ENCODE peak calls at places on chromosomes 13 and 19, in eight cellular contexts. B is ovary, X is Peyer's patch, J is GM23248, D is lower lobe of right lung, G is tibial nerve, S is thoracic aorta, Q is lung. Y is an unnamed sample. For H3K4me1, the result is how much of the 10 kb centered on the place peaks cover.

GRCh38 chr19:5967994-5968430 is 9.9 kb downstream of the RANBP3 start:
- DNase-seq in X (peak), D (peak), G (peak), S (no peak), B (peak), Q (peak), J (peak), Y (peak)

GRCh38 chr19:8459095-8459494 is 14.3 kb downstream of the HNRNPM start:
- DNase-seq in S (no peak), D (no peak), B (no peak), G (no peak), X (no peak), Q (no peak), J (no peak), Y (no peak)

GRCh38 chr13:33678084-33678483 is 139.9 kb upstream of the RFC3 start:
- DNase-seq in D (no peak), G (no peak), Q (no peak), B (no peak), S (no peak), X (no peak), J (no peak), Y (no peak)

GRCh38 chr19:58361900-58362271 is 665 bp downstream of the ZNF497 start:
- DNase-seq in D (peak), B (no peak), Q (peak), X (peak), G (no peak), S (no peak), J (no peak), Y (peak)

GRCh38 chr19:15062036-15062435 is 12.8 kb downstream of the CASP14 start:
- DNase-seq in B (no peak), Q (no peak), J (no peak), G (no peak), X (no peak), D (no peak), S (no peak), Y (no peak)

GRCh38 chr19:10111405-10111811 is at the start of gene P2RY11:
- DNase-seq in D (peak), S (no peak), X (peak), J (no peak), B (no peak), G (no peak), Q (no peak), Y (peak)

GRCh38 chr19:13103961-13104847 is 1.5 kb upstream of the LYL1 start:
- DNase-seq in D (peak), B (peak), G (no peak), S (no peak), J (peak), Q (peak), X (peak), Y (peak)

GRCh38 chr19:50651174-50651573 is 1.9 kb downstream of the C19orf81 start:
- DNase-seq in B (no peak), Q (no peak), D (no peak), S (no peak), J (no peak), G (no peak), X (no peak), Y (no peak)

GRCh38 chr13:33536639-33537425 is 251.3 kb upstream of the STARD13 start:
- DNase-seq in Q (no peak), B (no peak), D (no peak), J (peak), S (no peak), X (no peak), G (no peak), Y (no peak)

GRCh38 chr19:8363803-8364771 is at the start of gene ANGPTL4:
- DNase-seq in S (peak), G (peak), J (peak), B (peak), Q (peak), X (peak), D (peak), Y (peak)

GRCh38 chr13:97574926-97575325 is 141.0 kb downstream of the RAP2A start:
- DNase-seq in G (no peak), S (no peak), D (no peak), B (no peak), X (peak), J (peak), Q (no peak), Y (peak)

GRCh38 chr13:100473087-100473486 is 115.5 kb downstream of the GGACT start:
- DNase-seq in J (no peak), Q (no peak), G (no peak), X (no peak), D (no peak), B (no peak), S (no peak), Y (no peak)

GRCh38 chr19:4390862-4391693 is 9.3 kb downstream of the SH3GL1 start:
- DNase-seq in G (no peak), J (peak), D (no peak), B (no peak), Q (no peak), S (no peak), X (peak), Y (peak)

GRCh38 chr13:104315606-104316005 is 1249.4 kb upstream of the SLC10A2 start:
- DNase-seq in G (no peak), X (no peak), J (peak), S (no peak), D (no peak), B (no peak), Q (no peak), Y (no peak)

GRCh38 chr13:95300625-95301134 is 571 bp downstream of the ABCC4 start:
- DNase-seq in X (peak), J (peak), Q (peak), B (peak), D (peak), G (no peak), S (no peak), Y (peak)

GRCh38 chr19:2405256-2405655 is 22.1 kb downstream of the TIMM13 start:
- DNase-seq in X (no peak), J (no peak), S (no peak), D (no peak), Q (no peak), B (no peak), G (no peak), Y (no peak)

GRCh38 chr19:13838943-13839192 is 38.1 kb upstream of the NANOS3 start:
- DNase-seq in S (peak), Q (no peak), D (peak), B (no peak), J (no peak), G (no peak), X (no peak), Y (no peak)

GRCh38 chr13:85755123-85755522 is 44.1 kb downstream of the SLITRK6 start:
- DNase-seq in G (no peak), S (no peak), B (no peak), D (no peak), X (no peak), J (no peak), Q (no peak), Y (no peak)

GRCh38 chr13:59609421-59609820 is 554.3 kb downstream of the DIAPH3 start:
- DNase-seq in X (no peak), D (no peak), Q (no peak), G (no peak), S (no peak), J (no peak), B (no peak), Y (no peak)

GRCh38 chr13:48493851-48494250 is 39.0 kb downstream of the RCBTB2 start:
- DNase-seq in X (no peak), J (peak), D (no peak), Q (no peak), B (no peak), G (no peak), S (no peak), Y (no peak)

GRCh38 chr19:51002542-51003311 is 1.3 kb upstream of the KLK8 start:
- DNase-seq in J (peak), G (peak), D (no peak), B (no peak), X (no peak), S (no peak), Q (no peak), Y (no peak)

GRCh38 chr19:32421589-32422361 is 16.2 kb downstream of the DPY19L3 start:
- DNase-seq in X (no peak), G (no peak), B (no peak), D (peak), Q (no peak), J (no peak), S (no peak), Y (no peak)

GRCh38 chr19:29966594-29967249 is 24.7 kb downstream of the URI1 start:
- DNase-seq in D (no peak), G (no peak), B (no peak), Q (no peak), S (no peak), J (peak), X (no peak), Y (no peak)

GRCh38 chr13:42394361-42395065 is 122.6 kb downstream of the AKAP11 start:
- DNase-seq in D (no peak), G (no peak), X (no peak), Q (no peak), J (no peak), B (no peak), S (no peak), Y (no peak)

GRCh38 chr13:30615851-30616311 is 1.8 kb upstream of the USPL1 start:
- DNase-seq in J (peak), X (no peak), B (no peak), Q (no peak), D (no peak), G (no peak), S (no peak), Y (no peak)

GRCh38 chr13:38202730-38203129 is 146.9 kb upstream of the UFM1 start:
- DNase-seq in Q (no peak), J (peak), S (no peak), D (no peak), G (no peak), B (no peak), X (no peak), Y (no peak)

GRCh38 chr19:47713046-47714021 is at the start of gene EHD2:
- DNase-seq in S (no peak), G (peak), X (peak), Q (peak), D (peak), J (peak), B (peak), Y (peak)

GRCh38 chr19:33124207-33125098 is 7.5 kb upstream of the WDR88 start:
- DNase-seq in S (no peak), J (no peak), X (no peak), Q (no peak), D (no peak), B (no peak), G (no peak), Y (no peak)

GRCh38 chr19:33344210-33344609 is 29.3 kb upstream of the CEBPG start:
- DNase-seq in S (no peak), J (peak), G (no peak), D (no peak), Q (no peak), X (no peak), B (no peak), Y (no peak)

GRCh38 chr13:100234006-100234405 is 145.1 kb downstream of the PCCA start:
- DNase-seq in G (no peak), J (no peak), S (no peak), D (no peak), B (no peak), Q (no peak), X (no peak), Y (no peak)

GRCh38 chr13:87671031-87671823 is at the start of gene SLITRK5:
- DNase-seq in Q (peak), G (peak), D (peak), B (peak), S (no peak), J (peak), X (peak), Y (peak)

GRCh38 chr13:23985846-23986245 is 88.5 kb upstream of the C1QTNF9B start:
- DNase-seq in X (no peak), D (no peak), B (no peak), J (no peak), Q (no peak), G (no peak), S (no peak), Y (no peak)

GRCh38 chr19:45075215-45076028 is 856 bp downstream of the ZNF296 start:
- DNase-seq in D (peak), X (peak), J (peak), Q (peak), S (no peak), G (no peak), B (no peak), Y (peak)

GRCh38 chr19:5114713-5115112 is 145.8 kb downstream of the KDM4B start:
- DNase-seq in G (no peak), B (no peak), J (no peak), Q (no peak), S (no peak), X (no peak), D (no peak), Y (no peak)

GRCh38 chr19:45676851-45677263 is 8.8 kb downstream of the GIPR start:
- DNase-seq in D (peak), S (no peak), G (no peak), J (no peak), B (no peak), Q (peak), X (peak), Y (no peak)

GRCh38 chr19:11949201-11949600 is 15.6 kb upstream of the ZNF763 start:
- DNase-seq in B (no peak), X (no peak), Q (no peak), G (no peak), D (no peak), J (peak), S (no peak), Y (no peak)

DNA sequence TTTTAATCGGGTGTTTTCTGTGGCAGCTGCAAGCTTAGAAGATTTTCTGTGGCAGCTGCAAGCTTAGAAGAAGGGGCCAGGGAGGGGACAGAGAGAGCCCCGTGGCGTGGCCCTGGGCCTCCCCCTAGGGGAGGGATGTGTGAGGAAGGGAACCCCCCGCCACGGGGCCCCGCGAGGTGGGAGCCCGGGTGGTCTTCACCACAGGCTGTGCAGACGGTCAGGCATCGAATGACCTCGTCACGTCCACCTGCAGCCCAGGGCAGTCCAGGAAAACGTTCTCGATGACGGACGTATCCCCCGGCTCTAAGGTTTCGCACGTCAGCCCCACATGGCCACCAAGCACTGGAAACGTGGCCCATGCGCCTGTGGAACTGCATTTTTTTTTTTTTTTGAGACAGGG is 8.6 kb downstream of the POLR2E start:
- DNase-seq in X (no peak), Q (no peak), D (no peak), J (no peak), B (no peak), G (no peak), S (no peak), Y (no peak)
- H3K4me1 ChIP-seq in X (under half), Q (under half), D (under half), J (under half), B (under half), G (half or more), S (under half), Y (under half)

GRCh38 chr19:41412953-41413352 is 14.2 kb downstream of the B3GNT8 start:
- DNase-seq in D (no peak), J (no peak), Q (no peak), S (no peak), X (no peak), G (no peak), B (no peak), Y (no peak)

GRCh38 chr19:41416194-41416674 is 10.9 kb downstream of the B3GNT8 start:
- DNase-seq in D (peak), J (no peak), B (no peak), X (peak), G (no peak), Q (peak), S (no peak), Y (no peak)

GRCh38 chr19:41411682-41412265 is 14.2 kb downstream of the BCKDHA start:
- DNase-seq in G (no peak), S (no peak), J (no peak), Q (no peak), D (no peak), X (no peak), B (no peak), Y (peak)

GRCh38 chr19:41413947-41414346 is 13.2 kb downstream of the B3GNT8 start:
- DNase-seq in Q (no peak), D (peak), B (no peak), G (no peak), X (no peak), J (no peak), S (no peak), Y (no peak)

GRCh38 chr19:41415154-41415571 is 12.0 kb downstream of the B3GNT8 start:
- DNase-seq in D (no peak), B (no peak), Q (peak), X (no peak), G (no peak), J (no peak), S (no peak), Y (no peak)
- H3K4me1 ChIP-seq in D (half or more), B (under half), Q (under half), X (under half), G (under half), J (under half), S (under half), Y (under half)

GRCh38 chr19:1173845-1174809 is at the start of gene SBNO2:
- DNase-seq in Q (peak), B (peak), X (peak), S (peak), G (peak), D (peak), J (peak), Y (peak)
- H3K4me1 ChIP-seq in Q (under half), B (under half), X (under half), S (under half), G (half or more), D (half or more), J (under half), Y (under half)

GRCh38 chr19:19422156-19422555 is 16.7 kb downstream of the GATAD2A start:
- DNase-seq in Q (no peak), J (no peak), X (no peak), B (no peak), G (no peak), S (no peak), D (no peak), Y (no peak)

GRCh38 chr19:19421326-19421725 is 15.9 kb downstream of the GATAD2A start:
- DNase-seq in G (no peak), D (no peak), J (no peak), S (no peak), B (no peak), X (no peak), Q (no peak), Y (no peak)

GRCh38 chr19:19420570-19421301 is 15.3 kb downstream of the GATAD2A start:
- DNase-seq in J (no peak), X (no peak), D (no peak), S (no peak), Q (no peak), G (no peak), B (no peak), Y (no peak)

GRCh38 chr19:19425170-19425875 is 19.8 kb downstream of the GATAD2A start:
- DNase-seq in Q (no peak), D (no peak), G (no peak), B (no peak), S (no peak), X (no peak), J (no peak), Y (no peak)

DNA sequence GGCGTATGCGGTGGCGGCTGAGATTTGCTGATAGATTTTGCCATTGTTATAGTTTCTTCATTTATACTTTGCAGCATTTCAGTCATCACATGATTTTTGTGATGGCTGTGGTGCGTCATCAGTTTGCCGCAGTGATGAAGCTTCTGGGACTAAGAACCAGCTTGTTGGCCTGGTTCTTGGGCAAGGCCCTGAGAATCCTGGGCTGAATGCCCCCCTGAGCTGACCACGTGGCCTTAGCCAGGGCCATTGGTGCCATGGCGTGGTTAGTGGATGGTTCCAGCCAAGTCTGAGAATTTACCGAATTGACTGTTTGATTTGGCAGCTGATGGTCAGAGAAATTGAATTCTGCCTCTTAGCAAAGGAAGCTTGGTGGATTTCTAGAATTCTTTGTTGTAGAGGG is 17.8 kb downstream of the GATAD2A start:
- DNase-seq in S (no peak), J (no peak), D (no peak), B (no peak), Q (no peak), G (no peak), X (no peak), Y (no peak)
- H3K4me1 ChIP-seq in S (under half), J (under half), D (half or more), B (under half), Q (under half), G (half or more), X (under half), Y (under half)

GRCh38 chr13:105598551-105598950 is 936.9 kb downstream of the EFNB2 start:
- DNase-seq in D (no peak), X (no peak), B (no peak), J (no peak), S (no peak), Q (no peak), G (no peak), Y (no peak)
- H3K4me1 ChIP-seq in D (under half), X (under half), B (under half), J (under half), S (under half), Q (under half), G (under half), Y (under half)

GRCh38 chr13:40657961-40658360 is 8.5 kb downstream of the FOXO1 start:
- DNase-seq in D (no peak), X (no peak), G (no peak), B (no peak), J (no peak), S (no peak), Q (no peak), Y (no peak)
- H3K4me1 ChIP-seq in D (half or more), X (under half), G (half or more), B (under half), J (under half), S (under half), Q (under half), Y (half or more)

Y was measured in adrenal gland.